ENCODE peak calls at places on chromosomes 1 and 21, in ten cellular contexts. Y, Q, H, I, T, O, G, Z, P and E are unnamed samples.

GRCh38 chr1:207282049-207282448 is 39.4 kb upstream of the CD55 start:
- DNase-seq in Q (peak), Z (no peak), H (no peak), I (no peak), G (peak), P (no peak), Y (no peak), T (no peak), O (no peak), E (no peak)

GRCh38 chr1:26220199-26220912 is 13.6 kb upstream of the CEP85 start:
- DNase-seq in I (no peak), Q (no peak), T (no peak), P (no peak), G (no peak), H (no peak), Y (no peak), O (no peak), Z (no peak), E (no peak)

GRCh38 chr1:156359973-156360372 is 9.0 kb upstream of the RHBG start:
- DNase-seq in I (peak), H (no peak), Y (no peak), Q (peak), Z (no peak), G (peak), P (no peak), T (no peak), O (no peak), E (no peak)

GRCh38 chr1:9591669-9592509 is 3.2 kb downstream of the TMEM201 start:
- DNase-seq in P (no peak), T (no peak), I (no peak), Z (no peak), O (no peak), Q (no peak), Y (no peak), H (no peak), G (no peak), E (no peak)

GRCh38 chr21:40054403-40054802 is 187.2 kb downstream of the PCP4 start:
- DNase-seq in G (no peak), Y (no peak), O (no peak), I (no peak), Z (no peak), H (no peak), Q (no peak), T (no peak), P (no peak), E (no peak)

GRCh38 chr1:66147226-66147625 is 354.5 kb downstream of the PDE4B start:
- DNase-seq in I (no peak), P (no peak), T (no peak), Y (no peak), Z (no peak), G (no peak), H (no peak), O (no peak), Q (no peak), E (no peak)

GRCh38 chr1:241787691-241788090 is 60.3 kb upstream of the EXO1 start:
- DNase-seq in O (no peak), T (no peak), P (no peak), G (no peak), Z (no peak), H (no peak), Q (no peak), I (no peak), Y (no peak), E (no peak)

GRCh38 chr1:99849413-99849743 is 783 bp upstream of the AGL start:
- DNase-seq in Y (no peak), G (no peak), H (no peak), Q (peak), O (no peak), I (no peak), P (peak), T (no peak), Z (no peak), E (no peak)

GRCh38 chr1:16984717-16985116 is 4.3 kb upstream of the MFAP2 start:
- DNase-seq in T (no peak), O (no peak), Z (no peak), I (no peak), Y (peak), Q (peak), P (no peak), H (peak), G (peak), E (peak)

GRCh38 chr1:34500451-34500850 is 254.4 kb upstream of the GJB5 start:
- DNase-seq in O (no peak), I (peak), Y (peak), Z (no peak), T (peak), H (no peak), P (no peak), G (no peak), Q (peak), E (no peak)

GRCh38 chr1:115400891-115401290 is 62.8 kb upstream of the NGF start:
- DNase-seq in P (no peak), Y (no peak), Q (no peak), O (no peak), T (no peak), H (no peak), G (no peak), Z (no peak), I (no peak), E (no peak)

GRCh38 chr1:2587071-2587859 is 688 bp downstream of the PRXL2B start:
- DNase-seq in O (no peak), T (no peak), I (no peak), H (no peak), Y (peak), P (no peak), G (peak), Q (peak), Z (no peak), E (no peak)

GRCh38 chr1:31214316-31215082 is 25.2 kb downstream of the NKAIN1 start:
- DNase-seq in G (no peak), Q (no peak), T (no peak), Y (no peak), I (peak), Z (no peak), P (no peak), O (no peak), H (no peak), E (no peak)

GRCh38 chr21:31888936-31889371 is 16.1 kb downstream of the HUNK start:
- DNase-seq in Q (no peak), I (peak), T (no peak), Y (no peak), O (no peak), H (no peak), P (no peak), G (no peak), Z (no peak), E (no peak)

GRCh38 chr1:14915356-14916054 is 238.0 kb upstream of the TMEM51 start:
- DNase-seq in Z (peak), P (peak), H (no peak), T (peak), Y (peak), I (peak), O (no peak), Q (peak), G (peak), E (no peak)

GRCh38 chr21:44255519-44255981 is 6.1 kb downstream of the DNMT3L start:
- DNase-seq in Z (no peak), P (no peak), O (no peak), I (no peak), Q (peak), Y (no peak), T (no peak), H (no peak), G (no peak), E (no peak)

GRCh38 chr1:161727343-161727924 is 6.1 kb downstream of the FCRLB start:
- DNase-seq in Y (no peak), P (no peak), H (peak), Q (peak), Z (no peak), O (no peak), G (peak), T (peak), I (no peak), E (peak)

GRCh38 chr1:224526771-224527170 is 89.3 kb upstream of the CNIH3 start:
- DNase-seq in H (no peak), Y (no peak), Q (no peak), T (no peak), Z (no peak), I (no peak), P (no peak), G (no peak), O (no peak), E (no peak)

GRCh38 chr1:169307176-169307575 is 60.4 kb downstream of the NME7 start:
- DNase-seq in H (no peak), Y (no peak), Z (no peak), P (no peak), I (no peak), O (no peak), G (no peak), T (no peak), Q (no peak), E (no peak)

GRCh38 chr21:14356771-14357170 is 26.2 kb downstream of the HSPA13 start:
- DNase-seq in Y (no peak), H (no peak), Q (peak), I (no peak), O (no peak), G (no peak), Z (no peak), P (no peak), T (no peak), E (no peak)

GRCh38 chr1:115814685-115815398 is 26.1 kb downstream of the NHLH2 start:
- DNase-seq in O (no peak), T (no peak), Y (no peak), Z (no peak), P (no peak), I (no peak), Q (no peak), G (no peak), H (no peak), E (no peak)

GRCh38 chr1:224203243-224204016 is 20.4 kb downstream of the DEGS1 start:
- DNase-seq in Q (peak), G (peak), P (no peak), T (no peak), Y (peak), Z (no peak), H (peak), O (no peak), I (peak), E (no peak)

GRCh38 chr1:12433323-12434053 is 184.5 kb downstream of the DHRS3 start:
- DNase-seq in Y (peak), G (no peak), Z (no peak), T (no peak), Q (peak), O (no peak), I (peak), P (no peak), H (no peak), E (no peak)

GRCh38 chr1:32742132-32742947 is 39.8 kb upstream of the SYNC start:
- DNase-seq in O (no peak), P (no peak), G (no peak), Y (no peak), Z (no peak), T (no peak), H (no peak), I (peak), Q (no peak), E (no peak)

GRCh38 chr1:197423006-197423405 is 155.0 kb downstream of the CRB1 start:
- DNase-seq in H (peak), O (no peak), T (no peak), I (no peak), Y (no peak), P (no peak), G (peak), Q (peak), Z (no peak), E (no peak)